ENCODE peak calls at places on chromosomes 5 and 9, in five cellular contexts. S, L, G, Q and U are unnamed samples.
A peak's percentile ranks its signal among the peaks of the same experiment; 100 is the strongest.

GRCh38 chr9:16445141-16445920 is 425.1 kb downstream of the BNC2 start:
- DNase-seq in S (no peak), L (no peak), G (peak; percentile 57), Q (no peak), U (no peak)

GRCh38 chr9:127200106-127200862 is 64.3 kb upstream of the GARNL3 start:
- DNase-seq in S (no peak), L (no peak), G (no peak), Q (no peak), U (no peak)

GRCh38 chr5:30866142-30866541 is 327.3 kb upstream of the CDH6 start:
- DNase-seq in S (no peak), L (no peak), G (peak; percentile 26), Q (no peak), U (no peak)

GRCh38 chr5:5486122-5486521 is 63.6 kb downstream of the ICE1 start:
- DNase-seq in S (no peak), L (no peak), G (no peak), Q (no peak), U (no peak)

GRCh38 chr5:112228672-112229071 is 190.4 kb downstream of the EPB41L4A start:
- DNase-seq in S (no peak), L (peak; percentile 88), G (peak; percentile 2), Q (peak; percentile 88), U (peak; percentile 98)

GRCh38 chr5:144697847-144698262 is 527.2 kb downstream of the KCTD16 start:
- DNase-seq in S (no peak), L (no peak), G (peak; percentile 97), Q (no peak), U (no peak)

GRCh38 chr9:24210641-24211040 is 335.1 kb downstream of the IZUMO3 start:
- DNase-seq in S (no peak), L (no peak), G (no peak), Q (no peak), U (no peak)

GRCh38 chr5:171773106-171773505 is 12.5 kb upstream of the SMIM23 start:
- DNase-seq in S (peak; percentile 62), L (no peak), G (no peak), Q (no peak), U (no peak)

GRCh38 chr5:179217356-179217755 is 127.9 kb downstream of the ADAMTS2 start:
- DNase-seq in S (no peak), L (no peak), G (peak; percentile 42), Q (no peak), U (no peak)

GRCh38 chr5:140569197-140569596 is 4.6 kb downstream of the SLC35A4 start:
- DNase-seq in S (no peak), L (no peak), G (no peak), Q (no peak), U (no peak)

GRCh38 chr5:172065431-172066065 is 59.1 kb upstream of the FBXW11 start:
- DNase-seq in S (no peak), L (no peak), G (peak; percentile 30), Q (no peak), U (peak; percentile 27)

GRCh38 chr9:125750656-125751035 is 3.5 kb downstream of the PBX3 start:
- DNase-seq in S (peak; percentile 81), L (no peak), G (no peak), Q (peak; percentile 22), U (no peak)

GRCh38 chr5:146646441-146646840 is 130.5 kb upstream of the GPR151 start:
- DNase-seq in S (no peak), L (no peak), G (no peak), Q (no peak), U (no peak)

GRCh38 chr5:120457839-120458507 is 6.1 kb upstream of the PRR16 start:
- DNase-seq in S (peak; percentile 73), L (peak; percentile 81), G (peak; percentile 29), Q (peak; percentile 70), U (peak; percentile 80)

GRCh38 chr9:34651286-34651685 is 699 bp upstream of the IL11RA start:
- DNase-seq in S (no peak), L (peak; percentile 47), G (peak; percentile 54), Q (no peak), U (peak; percentile 58)

GRCh38 chr5:154956712-154957111 is 15.8 kb downstream of the MRPL22 start:
- DNase-seq in S (no peak), L (no peak), G (no peak), Q (no peak), U (no peak)
- H3K36me3 ChIP-seq in S (peaks cover 17% of the 10 kb centered on the region), L (peaks cover 8% of the 10 kb centered on the region), G (peaks cover 15% of the 10 kb centered on the region), Q (peaks cover 34% of the 10 kb centered on the region), U (peaks cover 20% of the 10 kb centered on the region)

DNA sequence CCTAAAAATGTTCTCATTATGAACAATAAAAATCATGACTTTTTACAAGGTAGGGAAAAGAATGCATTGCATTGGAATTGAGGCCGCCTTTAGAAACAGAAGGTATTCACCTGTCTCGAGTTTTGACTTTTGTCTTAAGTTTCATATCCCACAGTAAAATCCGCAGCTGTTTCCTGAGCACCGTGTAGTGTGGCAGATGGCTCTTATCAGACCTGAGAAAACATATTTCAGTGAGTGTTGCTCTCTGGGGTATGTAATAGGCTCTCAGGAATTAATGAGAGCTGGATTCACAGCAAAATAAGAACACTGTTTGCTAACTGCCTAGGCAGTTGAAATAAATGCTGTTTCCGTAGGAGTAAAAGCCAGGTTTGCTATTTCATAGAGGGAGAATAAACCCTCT is 221.4 kb downstream of the CFAP90 start:
- DNase-seq in S (no peak), L (no peak), G (no peak), Q (no peak), U (no peak)
- H3K27ac ChIP-seq in S (no peak overlapping the region), L (no peak overlapping the region), G (no peak overlapping the region), Q (no peak overlapping the region), U (no peak overlapping the region)

GRCh38 chr5:69512740-69513260 is 20.2 kb downstream of the OCLN start:
- DNase-seq in S (no peak), L (no peak), G (peak; percentile 93), Q (no peak), U (no peak)
- H3K4me3 ChIP-seq in S (no peak overlapping the region), L (no peak overlapping the region), G (no peak overlapping the region), Q (no peak overlapping the region), U (no peak overlapping the region)

DNA sequence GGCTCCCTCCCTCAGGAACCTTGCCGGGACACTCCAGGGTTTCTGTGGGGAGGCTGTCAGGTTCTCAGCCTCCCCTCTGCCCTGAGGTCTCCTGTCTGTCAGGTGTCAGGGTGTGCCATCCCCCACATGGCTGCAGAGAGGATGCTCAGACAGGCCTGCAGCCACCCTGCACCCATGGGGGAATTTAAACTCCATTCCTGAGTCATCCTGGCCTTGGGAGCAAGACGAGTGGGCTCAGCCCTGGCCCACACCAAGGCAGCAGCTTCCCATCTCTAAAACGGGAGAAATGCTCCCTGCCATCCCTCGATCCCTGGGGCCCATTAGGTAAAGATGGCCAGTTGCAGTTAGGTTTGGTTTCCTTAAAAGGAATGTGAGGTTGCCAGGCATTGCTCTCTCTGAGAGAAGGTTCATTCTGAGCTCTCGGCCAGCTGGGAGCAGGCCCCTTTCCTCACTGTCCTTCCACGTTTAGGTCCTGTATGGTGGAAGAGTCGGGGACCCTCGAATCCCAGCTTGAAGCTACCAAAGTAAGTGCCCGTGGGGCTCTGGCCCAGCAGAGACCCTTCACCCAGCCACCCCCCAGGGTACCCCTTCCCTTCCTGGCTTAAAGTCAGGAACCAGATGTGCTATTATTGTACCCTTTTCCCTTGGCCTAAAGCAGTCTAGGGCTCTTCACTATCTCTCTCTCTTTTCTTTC is 26.6 kb downstream of the DYNC2I2 start:
- DNase-seq in S (no peak), L (no peak), G (no peak), Q (no peak), U (no peak)
- H3K36me3 ChIP-seq in S (no peaks in the 10 kb centered on the region), L (peaks cover 46% of the 10 kb centered on the region), G (peaks cover 87% of the 10 kb centered on the region), Q (peaks cover 74% of the 10 kb centered on the region), U (peaks cover 84% of the 10 kb centered on the region)

GRCh38 chr9:89684218-89684617 is 79.4 kb downstream of the GADD45G start:
- DNase-seq in S (no peak), L (no peak), G (no peak), Q (no peak), U (no peak)
- H3K27ac ChIP-seq in S (no peak overlapping the region), L (no peak overlapping the region), G (no peak overlapping the region), Q (no peak overlapping the region), U (peak overlapping the region; percentile 25)

GRCh38 chr5:10528056-10528816 is 35.6 kb upstream of the ANKRD33B start:
- DNase-seq in S (no peak), L (no peak), G (peak; percentile 60), Q (no peak), U (no peak)
- H3K4me3 ChIP-seq in S (no peak overlapping the region), L (no peak overlapping the region), G (no peak overlapping the region), Q (no peak overlapping the region), U (no peak overlapping the region)

DNA sequence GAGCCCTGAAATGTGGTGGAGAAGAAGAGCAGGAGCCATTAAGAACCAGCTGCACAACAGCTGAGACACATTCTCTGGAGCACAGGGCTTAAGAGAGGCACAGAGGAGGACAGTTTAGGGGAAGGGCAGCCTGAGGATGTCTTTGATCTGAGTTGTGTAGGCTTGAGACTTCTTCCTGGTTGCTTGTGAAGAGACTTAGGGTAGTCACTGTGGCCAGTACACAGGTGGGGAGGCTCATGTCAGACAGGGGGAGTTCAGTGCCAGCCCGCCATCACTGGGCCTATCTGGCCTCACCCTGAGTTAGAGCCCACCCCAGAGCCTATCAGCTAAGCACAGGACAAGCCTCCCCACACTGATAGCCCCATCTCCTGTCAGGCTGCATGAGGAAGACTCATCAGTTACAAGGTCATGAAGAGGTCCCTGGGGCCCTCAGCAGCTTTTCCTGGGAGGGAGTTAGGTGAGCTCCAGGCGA is 19.8 kb downstream of the SLC22A4 start:
- DNase-seq in S (no peak), L (no peak), G (no peak), Q (no peak), U (no peak)
- H3K36me3 ChIP-seq in S (no peaks in the 10 kb centered on the region), L (no peaks in the 10 kb centered on the region), G (peaks cover 8% of the 10 kb centered on the region), Q (no peaks in the 10 kb centered on the region), U (no peaks in the 10 kb centered on the region)

GRCh38 chr9:98842510-98842909 is 35.0 kb downstream of the GALNT12 start:
- DNase-seq in S (no peak), L (no peak), G (no peak), Q (no peak), U (no peak)
- H3K27ac ChIP-seq in S (no peak overlapping the region), L (no peak overlapping the region), G (no peak overlapping the region), Q (no peak overlapping the region), U (no peak overlapping the region)

GRCh38 chr5:14873093-14873492 is 1.5 kb upstream of the ANKH start:
- DNase-seq in S (peak; percentile 3), L (no peak), G (no peak), Q (no peak), U (no peak)
- H3K4me3 ChIP-seq in S (peak overlapping the region; percentile 66), L (peak overlapping the region; percentile 91), G (no peak overlapping the region), Q (peak overlapping the region; percentile 84), U (no peak overlapping the region)